ENCODE peak calls at places on chromosomes 4 and X, in nine cellular contexts. One of them, this sample, is unnamed.

GRCh38 chr4:174521800-174522182 is 497 bp downstream of the HPGD start:
- DNase-seq in MM.1S: peak
- DNase-seq in PC-3: peak
- DNase-seq in HCT116: no peak
- DNase-seq in OCI-LY7: no peak
- DNase-seq in hepatocyte: peak
- DNase-seq in GM23338: peak
- DNase-seq in SK-N-SH: peak
- DNase-seq in neural progenitor cell: peak
- DNase-seq in this sample: peak

GRCh38 chrX:71870337-71871098 is 40.1 kb upstream of the NHSL2 start:
- DNase-seq in MM.1S: peak
- DNase-seq in PC-3: peak
- DNase-seq in HCT116: peak
- DNase-seq in OCI-LY7: peak
- DNase-seq in hepatocyte: peak
- DNase-seq in GM23338: peak
- DNase-seq in SK-N-SH: no peak
- DNase-seq in neural progenitor cell: peak
- DNase-seq in this sample: peak

GRCh38 chr4:117481742-117482141 is 396.4 kb upstream of the TRAM1L1 start:
- DNase-seq in MM.1S: no peak
- DNase-seq in PC-3: no peak
- DNase-seq in HCT116: no peak
- DNase-seq in OCI-LY7: no peak
- DNase-seq in hepatocyte: no peak
- DNase-seq in GM23338: no peak
- DNase-seq in SK-N-SH: no peak
- DNase-seq in neural progenitor cell: no peak
- DNase-seq in this sample: no peak

GRCh38 chr4:170721812-170722373 is 632.1 kb upstream of the AADAT start:
- DNase-seq in MM.1S: no peak
- DNase-seq in PC-3: no peak
- DNase-seq in HCT116: no peak
- DNase-seq in OCI-LY7: no peak
- DNase-seq in hepatocyte: no peak
- DNase-seq in GM23338: no peak
- DNase-seq in SK-N-SH: peak
- DNase-seq in neural progenitor cell: no peak
- DNase-seq in this sample: no peak

GRCh38 chr4:96677499-96677898 is 837.6 kb downstream of the PDHA2 start:
- DNase-seq in MM.1S: no peak
- DNase-seq in PC-3: peak
- DNase-seq in HCT116: no peak
- DNase-seq in OCI-LY7: no peak
- DNase-seq in hepatocyte: no peak
- DNase-seq in GM23338: no peak
- DNase-seq in SK-N-SH: no peak
- DNase-seq in neural progenitor cell: no peak
- DNase-seq in this sample: no peak

GRCh38 chrX:153925739-153926593 is at the start of gene ARHGAP4:
- DNase-seq in MM.1S: peak
- DNase-seq in PC-3: no peak
- DNase-seq in HCT116: peak
- DNase-seq in OCI-LY7: peak
- DNase-seq in hepatocyte: no peak
- DNase-seq in GM23338: peak
- DNase-seq in SK-N-SH: no peak
- DNase-seq in neural progenitor cell: peak
- DNase-seq in this sample: no peak

GRCh38 chrX:153723351-153724251 is 586 bp downstream of the BCAP31 start:
- DNase-seq in MM.1S: peak
- DNase-seq in PC-3: peak
- DNase-seq in HCT116: no peak
- DNase-seq in OCI-LY7: peak
- DNase-seq in hepatocyte: peak
- DNase-seq in GM23338: peak
- DNase-seq in SK-N-SH: peak
- DNase-seq in neural progenitor cell: peak
- DNase-seq in this sample: peak

GRCh38 chrX:928606-929005 is 283.8 kb downstream of the CRLF2 start:
- DNase-seq in MM.1S: no peak
- DNase-seq in PC-3: no peak
- DNase-seq in HCT116: no peak
- DNase-seq in OCI-LY7: no peak
- DNase-seq in hepatocyte: no peak
- DNase-seq in GM23338: no peak
- DNase-seq in SK-N-SH: no peak
- DNase-seq in neural progenitor cell: no peak
- DNase-seq in this sample: no peak

GRCh38 chr4:87270825-87271224 is 50.4 kb upstream of the KLHL8 start:
- DNase-seq in MM.1S: no peak
- DNase-seq in PC-3: no peak
- DNase-seq in HCT116: no peak
- DNase-seq in OCI-LY7: no peak
- DNase-seq in hepatocyte: no peak
- DNase-seq in GM23338: peak
- DNase-seq in SK-N-SH: peak
- DNase-seq in neural progenitor cell: peak
- DNase-seq in this sample: no peak

GRCh38 chr4:168496834-168497233 is at the start of gene PALLD:
- DNase-seq in MM.1S: no peak
- DNase-seq in PC-3: no peak
- DNase-seq in HCT116: no peak
- DNase-seq in OCI-LY7: no peak
- DNase-seq in hepatocyte: peak
- DNase-seq in GM23338: no peak
- DNase-seq in SK-N-SH: no peak
- DNase-seq in neural progenitor cell: no peak
- DNase-seq in this sample: no peak

GRCh38 chrX:154758696-154759095 is 4.0 kb upstream of the DKC1 start:
- DNase-seq in MM.1S: no peak
- DNase-seq in PC-3: no peak
- DNase-seq in HCT116: no peak
- DNase-seq in OCI-LY7: no peak
- DNase-seq in hepatocyte: no peak
- DNase-seq in GM23338: no peak
- DNase-seq in SK-N-SH: no peak
- DNase-seq in neural progenitor cell: no peak
- DNase-seq in this sample: no peak

GRCh38 chr4:116357758-116358157 is 727.6 kb downstream of the TRAM1L1 start:
- DNase-seq in MM.1S: no peak
- DNase-seq in PC-3: peak
- DNase-seq in HCT116: no peak
- DNase-seq in OCI-LY7: peak
- DNase-seq in hepatocyte: peak
- DNase-seq in GM23338: peak
- DNase-seq in SK-N-SH: no peak
- DNase-seq in neural progenitor cell: no peak
- DNase-seq in this sample: peak

GRCh38 chrX:154369453-154370299 is 4.8 kb downstream of the FLNA start:
- DNase-seq in MM.1S: no peak
- DNase-seq in PC-3: peak
- DNase-seq in HCT116: peak
- DNase-seq in OCI-LY7: peak
- DNase-seq in hepatocyte: peak
- DNase-seq in GM23338: peak
- DNase-seq in SK-N-SH: peak
- DNase-seq in neural progenitor cell: peak
- DNase-seq in this sample: peak

GRCh38 chrX:53223955-53224859 is 800 bp downstream of the KDM5C start:
- DNase-seq in MM.1S: no peak
- DNase-seq in PC-3: peak
- DNase-seq in HCT116: peak
- DNase-seq in OCI-LY7: peak
- DNase-seq in hepatocyte: peak
- DNase-seq in GM23338: peak
- DNase-seq in SK-N-SH: peak
- DNase-seq in neural progenitor cell: peak
- DNase-seq in this sample: peak
- TF ChIP-seq EZH2phosphoT487 in MM.1S: no peak
- TF ChIP-seq EZH2phosphoT487 in PC-3: no peak
- TF ChIP-seq EZH2phosphoT487 in HCT116: no peak
- TF ChIP-seq EZH2phosphoT487 in OCI-LY7: no peak
- TF ChIP-seq EZH2phosphoT487 in hepatocyte: no peak
- TF ChIP-seq EZH2phosphoT487 in GM23338: no peak
- TF ChIP-seq EZH2phosphoT487 in SK-N-SH: no peak
- TF ChIP-seq EZH2phosphoT487 in neural progenitor cell: no peak
- TF ChIP-seq EZH2phosphoT487 in this sample: no peak

GRCh38 chrX:69386681-69387080 is 117.4 kb upstream of the NALF2 start:
- DNase-seq in MM.1S: no peak
- DNase-seq in PC-3: no peak
- DNase-seq in HCT116: no peak
- DNase-seq in OCI-LY7: no peak
- DNase-seq in hepatocyte: no peak
- DNase-seq in GM23338: no peak
- DNase-seq in SK-N-SH: no peak
- DNase-seq in neural progenitor cell: no peak
- DNase-seq in this sample: no peak

GRCh38 chrX:69389221-69389620 is 114.9 kb upstream of the NALF2 start:
- DNase-seq in MM.1S: no peak
- DNase-seq in PC-3: no peak
- DNase-seq in HCT116: no peak
- DNase-seq in OCI-LY7: no peak
- DNase-seq in hepatocyte: no peak
- DNase-seq in GM23338: peak
- DNase-seq in SK-N-SH: no peak
- DNase-seq in neural progenitor cell: peak
- DNase-seq in this sample: no peak

GRCh38 chrX:69387559-69388487 is 116.3 kb upstream of the NALF2 start:
- DNase-seq in MM.1S: peak
- DNase-seq in PC-3: peak
- DNase-seq in HCT116: peak
- DNase-seq in OCI-LY7: no peak
- DNase-seq in hepatocyte: peak
- DNase-seq in GM23338: peak
- DNase-seq in SK-N-SH: peak
- DNase-seq in neural progenitor cell: peak
- DNase-seq in this sample: peak

DNA sequence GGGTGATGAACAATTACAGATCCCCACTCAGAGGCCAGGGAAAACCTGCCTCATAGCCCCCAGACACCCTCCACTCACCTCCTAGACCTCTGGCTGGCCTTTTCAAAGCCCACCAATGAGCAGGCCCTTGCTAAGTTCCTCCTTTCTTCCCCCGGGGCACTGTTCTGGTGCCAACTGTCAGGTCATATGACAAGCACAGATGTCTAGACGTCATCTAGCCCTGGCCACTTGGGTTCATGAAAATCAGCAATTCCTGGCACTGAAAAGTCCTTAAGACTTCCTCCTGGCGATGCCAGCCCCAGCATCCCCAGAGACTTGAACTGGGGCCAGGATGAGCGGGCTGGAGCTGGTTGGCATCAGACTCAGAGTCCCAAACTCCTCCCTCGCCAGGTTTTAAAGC is 115.6 kb upstream of the NALF2 start:
- DNase-seq in MM.1S: no peak
- DNase-seq in PC-3: no peak
- DNase-seq in HCT116: no peak
- DNase-seq in OCI-LY7: no peak
- DNase-seq in hepatocyte: no peak
- DNase-seq in GM23338: no peak
- DNase-seq in SK-N-SH: no peak
- DNase-seq in neural progenitor cell: no peak
- DNase-seq in this sample: no peak
- TF ChIP-seq EZH2phosphoT487 in MM.1S: no peak
- TF ChIP-seq EZH2phosphoT487 in PC-3: no peak
- TF ChIP-seq EZH2phosphoT487 in HCT116: no peak
- TF ChIP-seq EZH2phosphoT487 in OCI-LY7: no peak
- TF ChIP-seq EZH2phosphoT487 in hepatocyte: no peak
- TF ChIP-seq EZH2phosphoT487 in GM23338: no peak
- TF ChIP-seq EZH2phosphoT487 in SK-N-SH: no peak
- TF ChIP-seq EZH2phosphoT487 in neural progenitor cell: no peak
- TF ChIP-seq EZH2phosphoT487 in this sample: no peak

GRCh38 chrX:21926527-21927278 is 13.8 kb upstream of the SMS start:
- DNase-seq in MM.1S: peak
- DNase-seq in PC-3: peak
- DNase-seq in HCT116: peak
- DNase-seq in OCI-LY7: no peak
- DNase-seq in hepatocyte: peak
- DNase-seq in GM23338: peak
- DNase-seq in SK-N-SH: no peak
- DNase-seq in neural progenitor cell: no peak
- DNase-seq in this sample: peak

GRCh38 chrX:21930986-21931385 is 9.5 kb upstream of the SMS start:
- DNase-seq in MM.1S: no peak
- DNase-seq in PC-3: no peak
- DNase-seq in HCT116: no peak
- DNase-seq in OCI-LY7: no peak
- DNase-seq in hepatocyte: no peak
- DNase-seq in GM23338: no peak
- DNase-seq in SK-N-SH: no peak
- DNase-seq in neural progenitor cell: no peak
- DNase-seq in this sample: no peak

GRCh38 chrX:21929209-21929608 is 11.3 kb upstream of the SMS start:
- DNase-seq in MM.1S: no peak
- DNase-seq in PC-3: no peak
- DNase-seq in HCT116: no peak
- DNase-seq in OCI-LY7: no peak
- DNase-seq in hepatocyte: no peak
- DNase-seq in GM23338: no peak
- DNase-seq in SK-N-SH: no peak
- DNase-seq in neural progenitor cell: no peak
- DNase-seq in this sample: no peak

DNA sequence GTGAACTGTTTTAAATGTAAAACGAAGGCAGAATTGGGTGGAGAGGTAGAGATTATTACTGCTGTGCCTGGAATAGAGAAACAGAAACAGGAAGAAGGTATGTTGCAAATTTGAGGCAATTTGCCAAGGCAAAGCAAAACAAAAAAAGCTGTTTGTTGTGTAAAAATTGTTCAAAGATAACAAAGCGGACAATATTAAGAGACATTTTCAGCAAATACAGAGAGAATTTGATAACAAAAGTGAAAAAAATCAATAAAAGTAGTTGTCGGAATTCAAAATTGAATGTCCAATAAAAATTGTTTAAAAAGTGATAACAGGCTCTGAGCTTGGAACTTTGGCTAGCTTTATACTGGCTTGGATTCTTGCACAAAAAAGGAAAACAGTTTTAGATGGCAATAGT is 14.4 kb upstream of the SMS start:
- DNase-seq in MM.1S: peak
- DNase-seq in PC-3: peak
- DNase-seq in HCT116: no peak
- DNase-seq in OCI-LY7: no peak
- DNase-seq in hepatocyte: no peak
- DNase-seq in GM23338: no peak
- DNase-seq in SK-N-SH: no peak
- DNase-seq in neural progenitor cell: no peak
- DNase-seq in this sample: peak
- TF ChIP-seq EZH2phosphoT487 in MM.1S: no peak
- TF ChIP-seq EZH2phosphoT487 in PC-3: no peak
- TF ChIP-seq EZH2phosphoT487 in HCT116: no peak
- TF ChIP-seq EZH2phosphoT487 in OCI-LY7: no peak
- TF ChIP-seq EZH2phosphoT487 in hepatocyte: no peak
- TF ChIP-seq EZH2phosphoT487 in GM23338: no peak
- TF ChIP-seq EZH2phosphoT487 in SK-N-SH: no peak
- TF ChIP-seq EZH2phosphoT487 in neural progenitor cell: no peak
- TF ChIP-seq EZH2phosphoT487 in this sample: no peak

DNA sequence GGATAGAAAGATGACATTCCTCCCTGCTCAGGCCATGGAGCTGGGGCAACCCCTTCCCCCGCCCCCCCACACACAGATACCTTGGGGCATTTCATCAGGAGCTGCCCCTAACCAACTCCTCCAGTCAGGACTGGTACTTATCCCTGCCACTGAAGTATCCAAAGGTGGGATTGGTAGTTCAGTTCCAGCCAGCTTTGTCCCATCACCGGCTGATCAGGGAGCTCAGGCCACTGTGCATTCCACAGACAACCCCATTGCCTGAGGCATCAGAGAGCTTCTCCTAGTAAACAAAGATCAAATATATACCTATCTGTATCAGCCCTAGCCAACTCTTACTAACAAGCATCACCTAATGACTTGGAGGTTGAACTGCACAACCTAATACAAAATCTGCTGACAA is 218.2 kb upstream of the FMR1 start:
- DNase-seq in MM.1S: no peak
- DNase-seq in PC-3: no peak
- DNase-seq in HCT116: no peak
- DNase-seq in OCI-LY7: no peak
- DNase-seq in hepatocyte: no peak
- DNase-seq in GM23338: no peak
- DNase-seq in SK-N-SH: no peak
- DNase-seq in neural progenitor cell: no peak
- DNase-seq in this sample: no peak
- TF ChIP-seq EZH2phosphoT487 in MM.1S: no peak
- TF ChIP-seq EZH2phosphoT487 in PC-3: no peak
- TF ChIP-seq EZH2phosphoT487 in HCT116: no peak
- TF ChIP-seq EZH2phosphoT487 in OCI-LY7: no peak
- TF ChIP-seq EZH2phosphoT487 in hepatocyte: no peak
- TF ChIP-seq EZH2phosphoT487 in GM23338: no peak
- TF ChIP-seq EZH2phosphoT487 in SK-N-SH: no peak
- TF ChIP-seq EZH2phosphoT487 in neural progenitor cell: no peak
- TF ChIP-seq EZH2phosphoT487 in this sample: no peak